ENCODE peak calls at places on chromosome 18, in ten cellular contexts. P, T, C, O, H, V, I, B, A and E are unnamed samples.

GRCh38 chr18:62556397-62556796 is 33.6 kb downstream of the ZCCHC2 start:
- DNase-seq in P (no peak), B (no peak), V (no peak), I (no peak), C (no peak), H (no peak), A (no peak), O (no peak), T (no peak), E (no peak)

GRCh38 chr18:25457196-25457595 is 105.2 kb upstream of the ZNF521 start:
- DNase-seq in H (no peak), V (no peak), C (no peak), I (no peak), T (no peak), P (no peak), A (no peak), B (no peak), O (no peak), E (no peak)

GRCh38 chr18:50203801-50204604 is 9.1 kb upstream of the MYO5B start:
- DNase-seq in H (peak; percentile 37), V (no peak), O (peak; percentile 46), A (no peak), C (peak; percentile 40), P (peak; percentile 91), B (peak; percentile 56), T (peak; percentile 73), I (no peak), E (peak; percentile 85)

GRCh38 chr18:56284319-56284718 is 354.1 kb downstream of the TXNL1 start:
- DNase-seq in O (no peak), I (no peak), B (no peak), A (no peak), T (no peak), H (no peak), P (no peak), V (no peak), C (no peak), E (no peak)

GRCh38 chr18:14085770-14086458 is 46.3 kb downstream of the ZNF519 start:
- DNase-seq in T (no peak), H (no peak), O (no peak), I (no peak), B (no peak), A (no peak), C (no peak), P (no peak), V (no peak), E (no peak)

GRCh38 chr18:32906506-32907214 is 133.8 kb upstream of the KLHL14 start:
- DNase-seq in I (no peak), V (no peak), A (no peak), O (no peak), H (no peak), B (no peak), P (no peak), C (no peak), T (no peak), E (no peak)

GRCh38 chr18:4106407-4107033 is 348.6 kb downstream of the DLGAP1 start:
- DNase-seq in B (peak; percentile 84), T (peak; percentile 49), V (no peak), C (peak; percentile 34), P (peak; percentile 92), H (peak; percentile 61), A (peak; percentile 22), I (peak; percentile 47), O (peak; percentile 49), E (peak; percentile 44)

GRCh38 chr18:23137093-23137640 is 1.9 kb downstream of the CABLES1 start:
- DNase-seq in O (no peak), T (peak; percentile 47), P (no peak), V (no peak), I (no peak), A (no peak), C (peak; percentile 65), B (no peak), H (peak; percentile 22), E (no peak)

GRCh38 chr18:63149200-63149587 is 170.4 kb downstream of the BCL2 start:
- DNase-seq in B (no peak), T (no peak), A (no peak), I (no peak), P (no peak), C (no peak), O (no peak), H (no peak), V (no peak), E (no peak)

GRCh38 chr18:8786766-8787670 is 81.7 kb downstream of the MTCL1 start:
- DNase-seq in C (no peak), A (no peak), T (no peak), O (no peak), H (no peak), P (peak; percentile 47), V (no peak), B (no peak), I (no peak), E (no peak)

GRCh38 chr18:53551868-53552426 is 672.5 kb downstream of the MBD2 start:
- DNase-seq in I (peak; percentile 35), A (no peak), V (no peak), T (no peak), B (no peak), O (no peak), C (no peak), H (no peak), P (no peak), E (no peak)

GRCh38 chr18:51164327-51165290 is 32.9 kb downstream of the MEX3C start:
- DNase-seq in B (no peak), P (peak; percentile 62), I (no peak), O (no peak), V (no peak), T (no peak), C (no peak), H (no peak), A (no peak), E (no peak)

DNA sequence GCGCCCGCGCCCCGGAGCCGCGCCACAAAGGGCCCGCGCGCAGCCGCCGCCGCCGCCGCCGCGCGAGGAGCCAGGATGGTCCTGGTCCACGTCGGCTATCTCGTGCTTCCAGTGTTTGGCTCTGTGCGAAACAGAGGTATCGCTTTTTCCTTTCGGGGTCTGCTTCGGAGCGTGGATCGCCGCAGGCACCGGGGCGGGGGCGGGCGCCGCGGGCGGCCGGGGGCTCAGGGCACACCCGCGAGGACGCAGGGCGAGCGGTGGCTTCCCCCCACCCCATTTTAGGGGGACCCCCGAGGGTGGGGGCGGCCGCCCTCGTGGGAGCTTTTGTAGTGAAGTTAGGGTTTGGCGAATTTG is 230.0 kb downstream of the HAUS1 start:
- DNase-seq in C (no peak), O (no peak), V (no peak), T (no peak), B (no peak), H (no peak), A (no peak), I (no peak), P (no peak), E (no peak)
- H3K27ac ChIP-seq in C (no peak overlapping the region), O (no peak overlapping the region), V (no peak overlapping the region), T (no peak overlapping the region), B (no peak overlapping the region), H (peak overlapping the region; percentile 80), A (no peak overlapping the region), I (peak overlapping the region; percentile 52), P (peak overlapping the region; percentile 91), E (peak overlapping the region; percentile 96)

DNA sequence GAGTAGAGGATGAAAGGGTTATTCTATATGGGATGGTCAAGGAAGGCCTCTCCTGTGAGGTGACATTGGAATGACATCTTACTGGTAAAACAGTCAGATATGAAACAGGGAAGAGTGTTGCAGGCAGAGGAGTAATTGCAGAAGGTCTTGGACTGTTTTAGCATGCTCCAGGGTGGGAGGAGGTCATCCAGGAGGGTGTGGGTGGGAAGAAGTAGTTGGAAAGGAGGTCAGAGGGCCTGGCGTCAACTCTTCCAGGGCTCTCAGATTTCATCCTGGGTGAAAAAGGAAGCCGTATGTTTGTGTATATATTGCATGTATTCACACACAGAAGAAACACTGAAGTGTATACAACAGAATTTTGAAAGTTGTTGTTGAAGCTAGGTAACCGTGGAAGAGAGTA is 48.2 kb downstream of the ATP9B start:
- DNase-seq in T (no peak), P (no peak), H (no peak), O (no peak), I (no peak), V (no peak), B (no peak), C (no peak), A (no peak), E (no peak)
- H3K27me3 ChIP-seq in T (no peaks in the 10 kb centered on the region), P (no peaks in the 10 kb centered on the region), H (no peaks in the 10 kb centered on the region), O (no peaks in the 10 kb centered on the region), I (no peaks in the 10 kb centered on the region), V (no peaks in the 10 kb centered on the region), B (no peaks in the 10 kb centered on the region), C (no peaks in the 10 kb centered on the region), A (no peaks in the 10 kb centered on the region), E (no peaks in the 10 kb centered on the region)

GRCh38 chr18:77899972-77900754 is 650.5 kb downstream of the GALR1 start:
- DNase-seq in O (no peak), P (peak; percentile 88), T (peak; percentile 37), A (no peak), C (peak; percentile 31), I (peak; percentile 40), B (no peak), V (no peak), H (peak; percentile 6), E (peak; percentile 78)
- H3K4me3 ChIP-seq in O (no peak overlapping the region), P (peak overlapping the region; percentile 77), T (no peak overlapping the region), A (peak overlapping the region; percentile 27), C (peak overlapping the region; percentile 38), I (peak overlapping the region; percentile 33), B (peak overlapping the region; percentile 62), V (no peak overlapping the region), H (no peak overlapping the region), E (peak overlapping the region; percentile 62)

DNA sequence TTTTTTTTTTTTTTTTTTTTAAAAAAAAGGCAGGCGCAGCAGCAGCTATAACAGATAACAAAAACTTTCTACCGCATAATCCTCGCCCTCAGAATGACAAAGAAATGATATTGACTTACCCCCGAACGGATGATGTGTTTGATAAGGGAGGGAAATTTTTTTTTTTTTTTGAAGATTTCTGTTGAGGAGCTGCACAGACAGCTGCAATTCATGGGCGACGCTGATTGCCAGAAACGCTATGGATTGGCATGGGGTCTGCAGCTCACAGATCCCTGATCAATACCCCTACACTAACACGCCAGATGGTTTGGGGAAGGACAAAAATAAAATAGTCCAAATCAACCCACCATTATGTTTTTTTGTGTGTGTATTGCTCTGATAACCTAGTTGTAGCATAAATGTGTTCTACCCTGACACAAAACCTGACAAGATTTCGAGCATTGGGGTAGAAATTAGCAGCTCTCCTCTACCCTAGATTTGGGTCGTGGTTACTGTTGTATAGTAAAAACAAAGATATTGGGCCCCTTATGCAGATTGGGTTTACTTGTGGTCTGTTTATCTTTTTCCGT is 3.6 kb upstream of the ONECUT2 start:
- DNase-seq in T (peak; percentile 20), P (no peak), B (no peak), A (no peak), C (no peak), H (no peak), O (no peak), V (no peak), I (no peak), E (no peak)
- H3K27ac ChIP-seq in T (peak overlapping the region; percentile 58), P (no peak overlapping the region), B (no peak overlapping the region), A (no peak overlapping the region), C (no peak overlapping the region), H (no peak overlapping the region), O (no peak overlapping the region), V (no peak overlapping the region), I (no peak overlapping the region), E (no peak overlapping the region)